ENCODE peak calls at places on chromosome 11, in five cellular contexts. One of them, this sample, is unnamed.

GRCh38 chr11:76903325-76903724 is 42.6 kb downstream of the ACER3 start:
- DNase-seq in right lobe of liver: no peak
- DNase-seq in pancreas: no peak
- DNase-seq in WERI-Rb-1: no peak
- DNase-seq in HepG2: no peak
- DNase-seq in this sample: peak

GRCh38 chr11:64868904-64869570 is 9.4 kb downstream of the EHD1 start:
- DNase-seq in WERI-Rb-1: no peak
- DNase-seq in pancreas: no peak
- DNase-seq in right lobe of liver: no peak
- DNase-seq in HepG2: no peak
- DNase-seq in this sample: no peak

GRCh38 chr11:45663486-45664375 is 1.7 kb downstream of the CHST1 start:
- DNase-seq in pancreas: no peak
- DNase-seq in HepG2: no peak
- DNase-seq in right lobe of liver: peak
- DNase-seq in WERI-Rb-1: no peak
- DNase-seq in this sample: no peak

GRCh38 chr11:67500818-67501584 is 4.2 kb downstream of the PITPNM1 start:
- DNase-seq in pancreas: no peak
- DNase-seq in right lobe of liver: no peak
- DNase-seq in HepG2: no peak
- DNase-seq in WERI-Rb-1: no peak
- DNase-seq in this sample: no peak

GRCh38 chr11:116148056-116148455 is 624.7 kb downstream of the BUD13 start:
- DNase-seq in right lobe of liver: no peak
- DNase-seq in HepG2: no peak
- DNase-seq in pancreas: no peak
- DNase-seq in WERI-Rb-1: peak
- DNase-seq in this sample: peak

GRCh38 chr11:65553301-65554001 is 4.7 kb downstream of the LTBP3 start:
- DNase-seq in HepG2: no peak
- DNase-seq in pancreas: no peak
- DNase-seq in right lobe of liver: no peak
- DNase-seq in WERI-Rb-1: no peak
- DNase-seq in this sample: peak

GRCh38 chr11:113645593-113646349 is 60.3 kb downstream of the TMPRSS5 start:
- DNase-seq in right lobe of liver: no peak
- DNase-seq in WERI-Rb-1: no peak
- DNase-seq in pancreas: no peak
- DNase-seq in HepG2: no peak
- DNase-seq in this sample: no peak

GRCh38 chr11:119744577-119744976 is 15.6 kb upstream of the NECTIN1 start:
- DNase-seq in pancreas: no peak
- DNase-seq in WERI-Rb-1: no peak
- DNase-seq in HepG2: no peak
- DNase-seq in right lobe of liver: no peak
- DNase-seq in this sample: no peak

GRCh38 chr11:106087815-106088435 is 10.5 kb downstream of the AASDHPPT start:
- DNase-seq in right lobe of liver: peak
- DNase-seq in HepG2: peak
- DNase-seq in pancreas: peak
- DNase-seq in WERI-Rb-1: peak
- DNase-seq in this sample: peak

GRCh38 chr11:2133481-2134021 is 5.6 kb downstream of the IGF2 start:
- DNase-seq in right lobe of liver: peak
- DNase-seq in HepG2: no peak
- DNase-seq in pancreas: no peak
- DNase-seq in WERI-Rb-1: no peak
- DNase-seq in this sample: no peak

GRCh38 chr11:72069787-72070251 is 10.5 kb downstream of the NUMA1 start:
- DNase-seq in HepG2: peak
- DNase-seq in pancreas: peak
- DNase-seq in right lobe of liver: peak
- DNase-seq in WERI-Rb-1: peak
- DNase-seq in this sample: peak

DNA sequence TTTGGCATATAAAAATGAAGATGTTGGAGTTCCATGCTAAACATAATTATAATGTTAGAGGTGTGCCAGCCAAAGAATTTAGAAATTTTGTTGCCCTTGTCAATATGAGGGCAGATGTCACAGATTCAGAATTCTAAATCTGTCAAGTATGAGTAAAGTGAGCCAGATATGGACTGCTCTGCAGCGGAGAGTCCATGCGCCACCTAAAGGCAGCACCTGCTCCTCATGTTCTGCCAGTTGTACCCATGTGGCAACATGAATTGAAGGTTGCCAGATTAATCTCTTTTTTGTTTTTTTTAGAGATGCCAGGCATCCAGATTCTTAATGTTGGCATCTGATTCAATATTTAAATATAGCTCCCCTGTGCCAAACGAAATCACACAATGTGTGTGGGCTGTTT is 678.6 kb upstream of the ANO5 start:
- DNase-seq in pancreas: no peak
- DNase-seq in WERI-Rb-1: peak
- DNase-seq in right lobe of liver: no peak
- DNase-seq in HepG2: peak
- DNase-seq in this sample: peak
- TF ChIP-seq CTCF in pancreas: peak
- TF ChIP-seq CTCF in WERI-Rb-1: peak
- TF ChIP-seq CTCF in right lobe of liver: peak
- TF ChIP-seq CTCF in HepG2: peak
- TF ChIP-seq CTCF in this sample: peak

GRCh38 chr11:3857628-3858027 is 2.2 kb downstream of the STIM1 start:
- DNase-seq in WERI-Rb-1: no peak
- DNase-seq in right lobe of liver: no peak
- DNase-seq in HepG2: peak
- DNase-seq in pancreas: no peak
- DNase-seq in this sample: no peak

GRCh38 chr11:3855808-3856491 is 486 bp downstream of the STIM1 start:
- DNase-seq in HepG2: no peak
- DNase-seq in right lobe of liver: peak
- DNase-seq in pancreas: peak
- DNase-seq in WERI-Rb-1: peak
- DNase-seq in this sample: peak

GRCh38 chr11:3854660-3854976 is 846 bp upstream of the STIM1 start:
- DNase-seq in right lobe of liver: no peak
- DNase-seq in WERI-Rb-1: no peak
- DNase-seq in pancreas: no peak
- DNase-seq in HepG2: no peak
- DNase-seq in this sample: peak

GRCh38 chr11:3854977-3855807 is at the start of gene STIM1:
- DNase-seq in right lobe of liver: peak
- DNase-seq in HepG2: peak
- DNase-seq in WERI-Rb-1: peak
- DNase-seq in pancreas: peak
- DNase-seq in this sample: peak

GRCh38 chr11:3856856-3857553 is 1.5 kb downstream of the STIM1 start:
- DNase-seq in HepG2: no peak
- DNase-seq in WERI-Rb-1: no peak
- DNase-seq in right lobe of liver: no peak
- DNase-seq in pancreas: no peak
- DNase-seq in this sample: no peak
- TF ChIP-seq CTCF in HepG2: no peak
- TF ChIP-seq CTCF in WERI-Rb-1: no peak
- TF ChIP-seq CTCF in right lobe of liver: no peak
- TF ChIP-seq CTCF in pancreas: no peak
- TF ChIP-seq CTCF in this sample: no peak

GRCh38 chr11:110297726-110298297 is 1.4 kb upstream of the RDX start:
- DNase-seq in pancreas: no peak
- DNase-seq in right lobe of liver: no peak
- DNase-seq in HepG2: no peak
- DNase-seq in WERI-Rb-1: no peak
- DNase-seq in this sample: peak

GRCh38 chr11:110297082-110297725 is 790 bp upstream of the RDX start:
- DNase-seq in pancreas: no peak
- DNase-seq in right lobe of liver: no peak
- DNase-seq in WERI-Rb-1: no peak
- DNase-seq in HepG2: peak
- DNase-seq in this sample: no peak

GRCh38 chr11:110295086-110295485 is 1.3 kb downstream of the RDX start:
- DNase-seq in WERI-Rb-1: no peak
- DNase-seq in pancreas: no peak
- DNase-seq in HepG2: no peak
- DNase-seq in right lobe of liver: no peak
- DNase-seq in this sample: no peak

GRCh38 chr11:110295487-110296225 is 758 bp downstream of the RDX start:
- DNase-seq in HepG2: no peak
- DNase-seq in right lobe of liver: peak
- DNase-seq in pancreas: peak
- DNase-seq in WERI-Rb-1: peak
- DNase-seq in this sample: peak

GRCh38 chr11:110296226-110297081 is at the start of gene RDX:
- DNase-seq in WERI-Rb-1: peak
- DNase-seq in pancreas: peak
- DNase-seq in right lobe of liver: peak
- DNase-seq in HepG2: peak
- DNase-seq in this sample: peak
- TF ChIP-seq CTCF in WERI-Rb-1: no peak
- TF ChIP-seq CTCF in pancreas: no peak
- TF ChIP-seq CTCF in right lobe of liver: peak
- TF ChIP-seq CTCF in HepG2: no peak
- TF ChIP-seq CTCF in this sample: no peak

GRCh38 chr11:82900277-82901164 is at the start of gene PRCP:
- DNase-seq in WERI-Rb-1: peak
- DNase-seq in pancreas: peak
- DNase-seq in right lobe of liver: peak
- DNase-seq in HepG2: peak
- DNase-seq in this sample: peak
- TF ChIP-seq CTCF in WERI-Rb-1: peak
- TF ChIP-seq CTCF in pancreas: no peak
- TF ChIP-seq CTCF in right lobe of liver: peak
- TF ChIP-seq CTCF in HepG2: peak
- TF ChIP-seq CTCF in this sample: no peak

DNA sequence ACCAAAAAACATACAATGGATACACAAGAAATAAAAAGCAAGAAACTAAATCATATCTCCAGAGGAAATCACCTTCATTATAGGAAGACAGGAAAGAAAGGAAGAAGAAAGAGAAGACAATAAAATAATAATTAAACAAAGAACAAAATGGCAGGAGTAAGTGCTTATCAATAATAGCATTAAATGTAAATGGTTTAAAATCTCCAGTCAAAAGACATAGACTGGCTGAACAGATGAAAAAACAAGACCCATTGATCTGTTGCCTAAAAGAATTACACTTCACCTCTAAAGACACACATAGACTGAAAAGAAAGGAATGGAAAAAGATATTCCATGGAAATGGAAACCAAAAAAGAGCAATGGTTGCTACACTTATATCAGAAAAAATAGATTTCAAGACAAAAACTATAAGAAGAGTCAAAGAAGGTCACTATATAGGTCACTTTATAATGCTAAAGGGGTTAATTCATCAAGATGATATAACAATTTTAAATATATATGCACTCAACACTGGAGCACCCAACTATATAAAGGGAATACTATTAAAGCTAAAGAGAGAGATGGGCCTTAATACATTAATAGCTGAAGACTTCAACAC is 118.4 kb upstream of the SESN3 start:
- DNase-seq in HepG2: no peak
- DNase-seq in WERI-Rb-1: no peak
- DNase-seq in right lobe of liver: no peak
- DNase-seq in pancreas: no peak
- DNase-seq in this sample: no peak
- TF ChIP-seq CTCF in HepG2: no peak
- TF ChIP-seq CTCF in WERI-Rb-1: no peak
- TF ChIP-seq CTCF in right lobe of liver: no peak
- TF ChIP-seq CTCF in pancreas: no peak
- TF ChIP-seq CTCF in this sample: no peak